ENCODE peak calls at places on chromosome 3, in four cellular contexts. One of them, this sample, is unnamed.
A peak's percentile ranks its signal among the peaks of the same experiment; 100 is the strongest.

GRCh38 chr3:125194849-125195601 is 17.5 kb downstream of the SLC12A8 start:
- DNase-seq in tibial artery: no peak
- DNase-seq in BE2C: no peak
- DNase-seq in WTC11: no peak
- DNase-seq in this sample: no peak

GRCh38 chr3:30548605-30549004 is 57.8 kb upstream of the TGFBR2 start:
- DNase-seq in WTC11: peak; percentile 69
- DNase-seq in BE2C: peak; percentile 51
- DNase-seq in tibial artery: no peak
- DNase-seq in this sample: peak; percentile 21

GRCh38 chr3:100761211-100761921 is 52.1 kb downstream of the TFG start:
- DNase-seq in BE2C: no peak
- DNase-seq in WTC11: peak; percentile 37
- DNase-seq in tibial artery: no peak
- DNase-seq in this sample: no peak

GRCh38 chr3:135197856-135198255 is 402.8 kb downstream of the EPHB1 start:
- DNase-seq in BE2C: no peak
- DNase-seq in WTC11: no peak
- DNase-seq in tibial artery: no peak
- DNase-seq in this sample: no peak

GRCh38 chr3:159144472-159144871 is 342.6 kb downstream of the MFSD1 start:
- DNase-seq in BE2C: no peak
- DNase-seq in WTC11: no peak
- DNase-seq in tibial artery: no peak
- DNase-seq in this sample: no peak

GRCh38 chr3:131485116-131485515 is 17.7 kb downstream of the MRPL3 start:
- DNase-seq in tibial artery: no peak
- DNase-seq in BE2C: no peak
- DNase-seq in WTC11: no peak
- DNase-seq in this sample: no peak

GRCh38 chr3:143120716-143121239 is 1.2 kb downstream of the CHST2 start:
- DNase-seq in BE2C: peak; percentile 55
- DNase-seq in WTC11: no peak
- DNase-seq in tibial artery: no peak
- DNase-seq in this sample: peak; percentile 58

GRCh38 chr3:71456155-71456554 is 127.4 kb downstream of the FOXP1 start:
- DNase-seq in BE2C: no peak
- DNase-seq in tibial artery: no peak
- DNase-seq in WTC11: no peak
- DNase-seq in this sample: no peak

GRCh38 chr3:186025161-186025560 is 83.7 kb downstream of the ETV5 start:
- DNase-seq in BE2C: no peak
- DNase-seq in WTC11: no peak
- DNase-seq in tibial artery: no peak
- DNase-seq in this sample: no peak

GRCh38 chr3:197428117-197428761 is 127.5 kb downstream of the BDH1 start:
- DNase-seq in WTC11: no peak
- DNase-seq in tibial artery: no peak
- DNase-seq in BE2C: peak; percentile 86
- DNase-seq in this sample: peak; percentile 42

GRCh38 chr3:54999159-54999558 is 71.3 kb upstream of the LRTM1 start:
- DNase-seq in BE2C: no peak
- DNase-seq in WTC11: no peak
- DNase-seq in tibial artery: no peak
- DNase-seq in this sample: no peak

GRCh38 chr3:115792206-115792955 is 169.1 kb downstream of the GAP43 start:
- DNase-seq in WTC11: no peak
- DNase-seq in tibial artery: no peak
- DNase-seq in BE2C: no peak
- DNase-seq in this sample: no peak

GRCh38 chr3:107675233-107675900 is 152.6 kb downstream of the BBX start:
- DNase-seq in BE2C: no peak
- DNase-seq in tibial artery: no peak
- DNase-seq in WTC11: no peak
- DNase-seq in this sample: no peak

GRCh38 chr3:119295816-119296484 is 1.8 kb downstream of the ARHGAP31 start:
- DNase-seq in WTC11: no peak
- DNase-seq in tibial artery: no peak
- DNase-seq in BE2C: no peak
- DNase-seq in this sample: no peak

GRCh38 chr3:14962762-14963161 is 15.4 kb downstream of the NR2C2 start:
- DNase-seq in BE2C: no peak
- DNase-seq in WTC11: no peak
- DNase-seq in tibial artery: no peak
- DNase-seq in this sample: no peak

GRCh38 chr3:43073116-43073835 is 32.6 kb downstream of the POMGNT2 start:
- DNase-seq in tibial artery: no peak
- DNase-seq in WTC11: no peak
- DNase-seq in BE2C: no peak
- DNase-seq in this sample: no peak

GRCh38 chr3:31307131-31307785 is 225.5 kb upstream of the STT3B start:
- DNase-seq in BE2C: no peak
- DNase-seq in tibial artery: no peak
- DNase-seq in WTC11: no peak
- DNase-seq in this sample: no peak

GRCh38 chr3:134453631-134454030 is 32.2 kb downstream of the ANAPC13 start:
- DNase-seq in WTC11: peak; percentile 48
- DNase-seq in tibial artery: no peak
- DNase-seq in BE2C: no peak
- DNase-seq in this sample: no peak

GRCh38 chr3:4417449-4417848 is 49.6 kb downstream of the SUMF1 start:
- DNase-seq in tibial artery: peak; percentile 69
- DNase-seq in BE2C: no peak
- DNase-seq in WTC11: no peak
- DNase-seq in this sample: no peak

GRCh38 chr3:150887031-150887430 is 18.2 kb downstream of the MINDY4B start:
- DNase-seq in BE2C: no peak
- DNase-seq in tibial artery: no peak
- DNase-seq in WTC11: no peak
- DNase-seq in this sample: no peak

GRCh38 chr3:69324362-69325025 is 61.4 kb downstream of the FRMD4B start:
- DNase-seq in WTC11: no peak
- DNase-seq in tibial artery: no peak
- DNase-seq in BE2C: peak; percentile 65
- DNase-seq in this sample: no peak

GRCh38 chr3:143121240-143122088 is 1.9 kb downstream of the CHST2 start:
- DNase-seq in WTC11: peak; percentile 82
- DNase-seq in tibial artery: no peak
- DNase-seq in BE2C: peak; percentile 73
- DNase-seq in this sample: peak; percentile 89

GRCh38 chr3:196120291-196120951 is 38.5 kb upstream of the TFRC start:
- DNase-seq in WTC11: no peak
- DNase-seq in BE2C: no peak
- DNase-seq in tibial artery: peak; percentile 71
- DNase-seq in this sample: no peak

GRCh38 chr3:171508206-171508605 is 48.0 kb upstream of the TNIK start:
- DNase-seq in tibial artery: no peak
- DNase-seq in BE2C: no peak
- DNase-seq in WTC11: no peak
- DNase-seq in this sample: no peak

GRCh38 chr3:63349583-63350177 is 71.6 kb downstream of the SYNPR start:
- DNase-seq in WTC11: peak; percentile 49
- DNase-seq in BE2C: peak; percentile 75
- DNase-seq in tibial artery: no peak
- DNase-seq in this sample: peak; percentile 69

GRCh38 chr3:52865994-52866393 is 31.2 kb upstream of the MUSTN1 start:
- DNase-seq in BE2C: no peak
- DNase-seq in WTC11: no peak
- DNase-seq in tibial artery: no peak
- DNase-seq in this sample: no peak

GRCh38 chr3:188123170-188123920 is 30.6 kb upstream of the LPP start:
- DNase-seq in tibial artery: no peak
- DNase-seq in BE2C: no peak
- DNase-seq in WTC11: no peak
- DNase-seq in this sample: no peak

GRCh38 chr3:114839476-114839875 is 307.6 kb downstream of the ZBTB20 start:
- DNase-seq in WTC11: no peak
- DNase-seq in BE2C: no peak
- DNase-seq in tibial artery: no peak
- DNase-seq in this sample: no peak

GRCh38 chr3:195106418-195106906 is 164.5 kb downstream of the XXYLT1 start:
- DNase-seq in tibial artery: peak; percentile 70
- DNase-seq in WTC11: peak; percentile 78
- DNase-seq in BE2C: peak; percentile 79
- DNase-seq in this sample: peak; percentile 84

GRCh38 chr3:122074621-122075265 is 19.6 kb downstream of the CD86 start:
- DNase-seq in BE2C: no peak
- DNase-seq in WTC11: no peak
- DNase-seq in tibial artery: no peak
- DNase-seq in this sample: no peak

GRCh38 chr3:49454457-49454856 is 15.6 kb upstream of the DAG1 start:
- DNase-seq in WTC11: peak; percentile 76
- DNase-seq in tibial artery: no peak
- DNase-seq in BE2C: peak; percentile 31
- DNase-seq in this sample: no peak
- TF ChIP-seq CTCF in WTC11: no peak
- TF ChIP-seq CTCF in tibial artery: peak; percentile 13
- TF ChIP-seq CTCF in BE2C: peak; percentile 41
- TF ChIP-seq CTCF in this sample: no peak

GRCh38 chr3:146160233-146160963 is 586 bp downstream of the PLOD2 start:
- DNase-seq in BE2C: peak; percentile 7
- DNase-seq in WTC11: peak; percentile 75
- DNase-seq in tibial artery: peak; percentile 82
- DNase-seq in this sample: peak; percentile 47
- TF ChIP-seq CTCF in BE2C: peak; percentile 24
- TF ChIP-seq CTCF in WTC11: no peak
- TF ChIP-seq CTCF in tibial artery: peak; percentile 36
- TF ChIP-seq CTCF in this sample: peak; percentile 38

GRCh38 chr3:112579232-112579631 is 17.4 kb downstream of the SLC35A5 start:
- DNase-seq in BE2C: no peak
- DNase-seq in WTC11: no peak
- DNase-seq in tibial artery: no peak
- DNase-seq in this sample: no peak
- TF ChIP-seq CTCF in BE2C: no peak
- TF ChIP-seq CTCF in WTC11: no peak
- TF ChIP-seq CTCF in tibial artery: no peak
- TF ChIP-seq CTCF in this sample: no peak

DNA sequence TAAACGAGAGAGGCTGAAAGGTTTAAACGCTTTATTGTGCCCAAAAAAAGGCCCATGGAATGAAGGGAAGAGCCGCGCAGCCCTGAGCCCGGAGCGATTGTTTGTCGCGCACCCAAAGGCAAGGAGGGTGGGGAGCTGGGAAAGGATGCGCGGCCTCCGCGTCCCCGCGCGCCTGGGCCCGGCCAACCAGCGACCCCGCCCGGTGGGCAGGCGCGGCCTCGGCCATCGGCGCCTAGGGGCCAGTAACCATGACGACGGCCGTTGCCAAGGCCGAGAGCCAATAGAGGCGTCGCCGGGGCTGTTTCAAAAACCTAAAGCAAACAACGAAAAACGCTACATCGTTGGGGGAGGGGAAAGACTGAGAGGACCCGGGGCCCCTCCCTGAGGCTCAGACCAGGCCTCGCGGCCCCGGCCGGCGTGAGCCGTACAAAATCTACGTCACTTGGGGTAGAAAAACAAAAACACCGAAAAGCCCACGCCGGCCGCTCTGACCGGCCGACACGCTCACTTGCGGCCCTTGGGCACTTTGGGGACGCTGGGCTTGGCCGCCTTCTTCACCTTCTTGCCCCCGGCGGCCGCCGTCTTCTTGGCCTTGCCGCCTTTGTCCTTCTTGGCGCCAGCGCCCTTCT is 36.2 kb downstream of the HMCES start:
- DNase-seq in BE2C: peak; percentile 97
- DNase-seq in tibial artery: peak; percentile 94
- DNase-seq in WTC11: peak; percentile 90
- DNase-seq in this sample: peak; percentile 97
- TF ChIP-seq CTCF in BE2C: no peak
- TF ChIP-seq CTCF in tibial artery: no peak
- TF ChIP-seq CTCF in WTC11: no peak
- TF ChIP-seq CTCF in this sample: peak; percentile 15

GRCh38 chr3:24773798-24774197 is 279.1 kb upstream of the THRB start:
- DNase-seq in BE2C: peak; percentile 59
- DNase-seq in WTC11: peak; percentile 77
- DNase-seq in tibial artery: no peak
- DNase-seq in this sample: peak; percentile 79
- TF ChIP-seq CTCF in BE2C: peak; percentile 59
- TF ChIP-seq CTCF in WTC11: peak; percentile 59
- TF ChIP-seq CTCF in tibial artery: peak; percentile 71
- TF ChIP-seq CTCF in this sample: peak; percentile 55

GRCh38 chr3:48532974-48533337 is 23.6 kb downstream of the PFKFB4 start:
- DNase-seq in BE2C: no peak
- DNase-seq in tibial artery: no peak
- DNase-seq in WTC11: no peak
- DNase-seq in this sample: no peak

GRCh38 chr3:48532271-48532973 is 24.2 kb downstream of the PFKFB4 start:
- DNase-seq in tibial artery: no peak
- DNase-seq in WTC11: no peak
- DNase-seq in BE2C: no peak
- DNase-seq in this sample: no peak

GRCh38 chr3:48524970-48525369 is 21.0 kb upstream of the SHISA5 start:
- DNase-seq in WTC11: no peak
- DNase-seq in BE2C: no peak
- DNase-seq in tibial artery: no peak
- DNase-seq in this sample: no peak

GRCh38 chr3:48528043-48528442 is 24.1 kb upstream of the SHISA5 start:
- DNase-seq in tibial artery: no peak
- DNase-seq in WTC11: no peak
- DNase-seq in BE2C: no peak
- DNase-seq in this sample: no peak

GRCh38 chr3:48528754-48529153 is 24.8 kb upstream of the SHISA5 start:
- DNase-seq in tibial artery: no peak
- DNase-seq in BE2C: no peak
- DNase-seq in WTC11: no peak
- DNase-seq in this sample: no peak
- TF ChIP-seq CTCF in tibial artery: no peak
- TF ChIP-seq CTCF in BE2C: no peak
- TF ChIP-seq CTCF in WTC11: no peak
- TF ChIP-seq CTCF in this sample: no peak

DNA sequence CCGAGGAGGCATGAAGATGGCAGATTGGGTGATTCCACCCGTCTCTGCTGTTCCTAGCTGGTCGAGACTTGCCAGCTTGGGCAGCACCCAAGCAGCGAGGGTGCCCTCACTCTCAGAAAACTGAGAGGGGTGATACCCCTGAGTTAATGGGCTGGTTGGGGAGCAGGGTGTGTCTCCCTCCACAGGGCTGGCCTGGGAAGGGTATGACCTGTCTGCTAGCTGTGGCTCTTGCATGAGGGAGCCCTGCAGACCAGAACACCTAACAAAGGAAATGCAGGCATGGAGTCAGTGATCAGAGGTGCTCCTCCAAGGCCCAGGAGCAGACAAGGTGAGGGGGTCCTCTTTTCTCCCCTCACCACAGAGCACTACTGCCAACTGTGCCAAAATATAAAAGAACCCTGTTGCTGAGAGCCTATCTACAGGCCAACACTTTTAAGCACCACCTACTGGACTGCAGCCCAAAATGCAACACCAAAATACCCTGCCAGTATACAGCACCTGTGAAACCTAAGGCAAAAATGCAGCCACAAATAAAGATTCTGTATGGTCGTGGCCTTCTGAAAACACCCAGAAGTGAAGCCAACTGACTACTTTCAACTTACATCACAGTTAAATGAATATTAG is 35.8 kb upstream of the PPM1L start:
- DNase-seq in WTC11: peak; percentile 16
- DNase-seq in tibial artery: no peak
- DNase-seq in BE2C: no peak
- DNase-seq in this sample: no peak
- TF ChIP-seq CTCF in WTC11: peak; percentile 19
- TF ChIP-seq CTCF in tibial artery: no peak
- TF ChIP-seq CTCF in BE2C: peak; percentile 47
- TF ChIP-seq CTCF in this sample: no peak

This sample was measured in glutamatergic neuron.